ENCODE peak calls at places on chromosome 2, in seven cellular contexts. W is GM23248, M is MM.1S, L is PC-3, Z is HCT116, I is PC-9, O is GM23338. R is an unnamed sample. For H3K9me2, the result is how much of the 10 kb centered on the place peaks cover.

GRCh38 chr2:3135676-3136075 is 241.9 kb downstream of the EIPR1 start:
- DNase-seq in W (no peak), M (no peak), L (no peak), Z (no peak), I (no peak), O (no peak), R (no peak)

GRCh38 chr2:181517685-181518301 is 60.6 kb downstream of the ITGA4 start:
- DNase-seq in W (no peak), M (no peak), L (peak), Z (no peak), I (no peak), O (no peak), R (no peak)

GRCh38 chr2:60512641-60513040 is 40.8 kb downstream of the BCL11A start:
- DNase-seq in W (no peak), M (no peak), L (peak), Z (no peak), I (no peak), O (no peak), R (peak)

GRCh38 chr2:88698027-88698413 is 6.5 kb downstream of the RPIA start:
- DNase-seq in W (no peak), M (no peak), L (no peak), Z (no peak), I (no peak), O (no peak), R (no peak)

GRCh38 chr2:121294881-121295840 is 10.2 kb upstream of the TFCP2L1 start:
- DNase-seq in W (no peak), M (no peak), L (no peak), Z (no peak), I (no peak), O (no peak), R (no peak)

GRCh38 chr2:8481463-8482009 is 200.3 kb upstream of the ID2 start:
- DNase-seq in W (no peak), M (peak), L (peak), Z (no peak), I (no peak), O (no peak), R (no peak)

GRCh38 chr2:169732075-169732474 is 1.6 kb upstream of the KLHL23 start:
- DNase-seq in W (no peak), M (no peak), L (no peak), Z (no peak), I (no peak), O (no peak), R (no peak)

GRCh38 chr2:191478754-191479679 is 198.9 kb upstream of the NABP1 start:
- DNase-seq in W (peak), M (no peak), L (no peak), Z (no peak), I (no peak), O (peak), R (peak)

GRCh38 chr2:212354382-212354781 is 184.2 kb downstream of the ERBB4 start:
- DNase-seq in W (no peak), M (no peak), L (no peak), Z (no peak), I (no peak), O (no peak), R (no peak)

GRCh38 chr2:191739194-191739593 is 61.3 kb downstream of the NABP1 start:
- DNase-seq in W (no peak), M (no peak), L (no peak), Z (no peak), I (no peak), O (no peak), R (no peak)

DNA sequence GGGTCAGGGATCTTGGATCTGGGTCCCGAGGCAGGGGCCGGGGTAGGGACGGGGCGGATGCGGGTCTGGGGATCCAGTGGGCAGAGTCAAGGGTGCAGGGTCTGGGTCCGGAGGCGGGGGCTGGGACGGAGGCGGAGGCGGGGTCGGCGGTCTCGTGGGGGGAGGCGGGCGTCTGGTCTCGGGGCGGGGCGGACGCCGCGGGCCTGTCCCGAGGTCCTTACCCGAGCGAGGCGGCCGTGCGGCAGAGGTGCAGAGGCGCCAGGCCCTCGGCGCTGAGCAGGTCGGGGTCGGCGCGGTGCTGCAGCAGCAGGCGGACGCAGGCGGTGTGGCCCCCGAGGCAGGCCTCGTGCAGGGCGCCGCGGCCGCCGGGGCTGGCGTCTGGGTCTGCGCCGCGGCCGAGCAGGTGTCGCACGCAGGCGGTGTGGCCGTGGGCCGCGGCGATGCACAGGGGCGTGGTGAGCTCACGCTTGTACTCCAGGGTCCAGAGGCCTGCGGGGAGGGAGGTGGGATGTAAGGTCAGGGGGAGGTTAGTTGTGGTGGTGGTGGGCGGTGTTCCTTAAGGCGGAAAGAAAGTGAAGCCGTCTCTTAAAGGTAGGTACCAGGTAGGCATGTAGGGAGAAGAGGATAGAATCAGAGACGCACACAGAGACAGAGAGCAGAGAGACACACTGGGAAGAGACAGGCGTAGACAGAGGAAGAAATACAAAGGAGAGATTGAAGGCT is 26.6 kb downstream of the ASB18 start:
- DNase-seq in W (no peak), M (no peak), L (no peak), Z (no peak), I (no peak), O (peak), R (peak)
- TF ChIP-seq EZH2 in W (no peak), M (no peak), L (no peak), Z (no peak), I (no peak), O (no peak), R (peak)

DNA sequence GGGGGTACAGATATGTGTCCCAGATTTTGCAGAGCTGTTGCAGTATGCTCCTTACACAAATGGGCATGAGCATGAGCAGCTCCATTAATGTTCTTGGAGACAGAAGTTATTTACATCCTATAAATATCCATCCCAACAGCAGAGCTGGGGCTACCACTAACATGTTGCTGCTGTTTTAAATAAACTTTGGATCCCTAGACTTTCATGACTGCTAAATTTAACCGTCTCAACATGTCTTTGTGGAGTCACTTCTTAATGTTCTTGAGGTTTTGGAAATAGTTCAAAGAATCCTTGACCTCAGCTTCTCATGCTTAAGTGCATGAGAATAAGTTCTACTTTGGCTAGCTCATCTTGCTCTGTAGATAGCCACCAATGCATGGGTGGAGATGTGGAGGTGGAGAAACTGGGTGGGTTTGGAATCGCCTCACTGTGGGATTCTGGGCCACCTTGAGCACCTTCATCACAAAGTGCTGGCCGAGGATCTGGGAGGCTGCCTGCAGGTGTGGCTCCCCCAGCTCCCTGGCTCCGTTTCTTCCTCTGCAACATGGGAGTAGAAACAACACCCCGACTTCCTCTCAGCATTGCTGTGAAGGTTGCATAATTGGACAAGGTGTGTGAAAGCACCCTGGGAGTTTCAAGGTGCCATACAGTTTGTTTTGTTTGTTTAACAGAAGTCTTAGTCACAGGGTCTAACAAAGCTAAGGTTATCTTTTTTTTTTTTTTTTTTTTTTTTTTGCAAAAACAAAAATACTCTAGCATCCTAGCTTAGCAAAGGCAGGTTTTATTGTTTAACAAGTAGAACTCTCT is 307.2 kb downstream of the MYCN start:
- DNase-seq in W (no peak), M (no peak), L (no peak), Z (no peak), I (no peak), O (no peak), R (no peak)
- H3K9me2 ChIP-seq in W (under half), M (under half), L (under half), Z (under half), I (under half), O (under half), R (under half)

GRCh38 chr2:179562330-179562885 is 297.8 kb upstream of the SESTD1 start:
- DNase-seq in W (no peak), M (no peak), L (no peak), Z (no peak), I (no peak), O (no peak), R (no peak)
- TF ChIP-seq EZH2 in W (no peak), M (no peak), L (no peak), Z (no peak), I (no peak), O (no peak), R (no peak)

GRCh38 chr2:101007415-101008345 is 5.6 kb downstream of the RPL31 start:
- DNase-seq in W (no peak), M (no peak), L (no peak), Z (no peak), I (no peak), O (peak), R (no peak)

GRCh38 chr2:101004671-101005325 is 2.7 kb downstream of the RPL31 start:
- DNase-seq in W (no peak), M (no peak), L (no peak), Z (no peak), I (no peak), O (no peak), R (no peak)

GRCh38 chr2:101002562-101003277 is 631 bp downstream of the RPL31 start:
- DNase-seq in W (peak), M (peak), L (peak), Z (no peak), I (no peak), O (no peak), R (no peak)

GRCh38 chr2:101003278-101003775 is 1.2 kb downstream of the RPL31 start:
- DNase-seq in W (no peak), M (no peak), L (no peak), Z (no peak), I (no peak), O (no peak), R (no peak)

GRCh38 chr2:101006065-101006715 is 4.1 kb downstream of the RPL31 start:
- DNase-seq in W (no peak), M (no peak), L (no peak), Z (no peak), I (no peak), O (no peak), R (no peak)
- H3K9me2 ChIP-seq in W (under half), M (under half), L (under half), Z (under half), I (under half), O (under half), R (under half)

R was measured in hepatocyte.